ENCODE peak calls at places on chromosomes 7 and 10, in four cellular contexts. V is fibroblast of lung, I is keratinocyte, P is tibial artery. Z is an unnamed sample.

GRCh38 chr7:21092923-21093702 is 306.4 kb upstream of the SP8 start:
- DNase-seq in V (no peak), I (no peak), P (no peak), Z (no peak)

GRCh38 chr7:149202831-149203231 is 7.5 kb downstream of the ZNF282 start:
- DNase-seq in V (peak; percentile 70), I (no peak), P (no peak), Z (no peak)

GRCh38 chr10:119973261-119973660 is 80.7 kb downstream of the SEC23IP start:
- DNase-seq in V (no peak), I (no peak), P (no peak), Z (no peak)

GRCh38 chr10:114184276-114184675 is 5.1 kb downstream of the TDRD1 start:
- DNase-seq in V (no peak), I (no peak), P (no peak), Z (no peak)

GRCh38 chr10:73253226-73253557 is 748 bp upstream of the MRPS16 start:
- DNase-seq in V (no peak), I (no peak), P (no peak), Z (no peak)

GRCh38 chr7:118311121-118311803 is 86.8 kb downstream of the ANKRD7 start:
- DNase-seq in V (peak; percentile 70), I (no peak), P (no peak), Z (no peak)

GRCh38 chr10:42969147-42969546 is 107.7 kb upstream of the RET start:
- DNase-seq in V (no peak), I (no peak), P (peak; percentile 29), Z (no peak)

GRCh38 chr7:76310102-76310957 is 7.9 kb downstream of the HSPB1 start:
- DNase-seq in V (no peak), I (no peak), P (no peak), Z (no peak)

GRCh38 chr7:105990726-105991465 is 27.8 kb downstream of the CDHR3 start:
- DNase-seq in V (peak; percentile 2), I (no peak), P (peak; percentile 3), Z (no peak)

GRCh38 chr10:84429926-84430520 is 101.6 kb downstream of the CCSER2 start:
- DNase-seq in V (peak; percentile 41), I (peak; percentile 53), P (peak; percentile 70), Z (no peak)

GRCh38 chr10:100744980-100745881 is at the start of gene PAX2:
- DNase-seq in V (no peak), I (no peak), P (no peak), Z (no peak)

GRCh38 chr10:97926055-97926454 is 76.4 kb downstream of the GOLGA7B start:
- DNase-seq in V (no peak), I (no peak), P (no peak), Z (no peak)

GRCh38 chr7:25311346-25311745 is 83.1 kb upstream of the NPVF start:
- DNase-seq in V (peak; percentile 15), I (no peak), P (no peak), Z (no peak)

GRCh38 chr10:84336406-84336805 is 8.0 kb downstream of the CCSER2 start:
- DNase-seq in V (no peak), I (no peak), P (no peak), Z (no peak)

GRCh38 chr10:416091-416515 is 273.4 kb downstream of the DIP2C start:
- DNase-seq in V (peak; percentile 54), I (no peak), P (no peak), Z (no peak)

GRCh38 chr10:88315746-88316145 is 267.4 kb downstream of the RNLS start:
- DNase-seq in V (no peak), I (no peak), P (no peak), Z (no peak)

GRCh38 chr10:47160967-47161366 is 139.0 kb upstream of the GDF10 start:
- DNase-seq in V (no peak), I (no peak), P (no peak), Z (no peak)

GRCh38 chr10:127148066-127148932 is 48.1 kb downstream of the INSYN2A start:
- DNase-seq in V (peak; percentile 91), I (peak; percentile 45), P (no peak), Z (no peak)

GRCh38 chr7:96414931-96415292 is 93.0 kb upstream of the SLC25A13 start:
- DNase-seq in V (no peak), I (no peak), P (no peak), Z (peak; percentile 56)

GRCh38 chr10:132248455-132249231 is 59.1 kb downstream of the STK32C start:
- DNase-seq in V (no peak), I (no peak), P (no peak), Z (no peak)

GRCh38 chr10:14571866-14572507 is 202.7 kb downstream of the FAM107B start:
- DNase-seq in V (peak; percentile 68), I (no peak), P (peak; percentile 90), Z (no peak)

GRCh38 chr7:16991551-16991950 is 109.8 kb upstream of the AGR3 start:
- DNase-seq in V (no peak), I (no peak), P (no peak), Z (no peak)

GRCh38 chr10:35449944-35450343 is 113.6 kb downstream of the CCNY start:
- DNase-seq in V (no peak), I (no peak), P (no peak), Z (no peak)

GRCh38 chr10:32061440-32061839 is 5.2 kb upstream of the KIF5B start:
- DNase-seq in V (no peak), I (no peak), P (no peak), Z (no peak)

GRCh38 chr10:11225935-11226334 is 208.3 kb downstream of the CELF2 start:
- DNase-seq in V (no peak), I (no peak), P (no peak), Z (no peak)

GRCh38 chr7:108253275-108254044 is 123.3 kb upstream of the LAMB4 start:
- DNase-seq in V (peak; percentile 77), I (no peak), P (no peak), Z (no peak)

GRCh38 chr7:132009778-132010177 is 453.4 kb upstream of the PODXL start:
- DNase-seq in V (peak; percentile 65), I (no peak), P (no peak), Z (no peak)

GRCh38 chr7:98287486-98287959 is 6.0 kb downstream of the BRI3 start:
- DNase-seq in V (no peak), I (peak; percentile 56), P (no peak), Z (no peak)

GRCh38 chr7:150339369-150339768 is 2.1 kb downstream of the RARRES2 start:
- DNase-seq in V (peak; percentile 52), I (no peak), P (no peak), Z (no peak)

GRCh38 chr10:43236176-43236850 is 30.6 kb downstream of the RASGEF1A start:
- DNase-seq in V (no peak), I (no peak), P (peak; percentile 31), Z (no peak)

GRCh38 chr7:133207687-133208086 is 45.2 kb upstream of the EXOC4 start:
- DNase-seq in V (no peak), I (no peak), P (no peak), Z (no peak)

GRCh38 chr10:46559231-46559671 is 2.8 kb upstream of the GPRIN2 start:
- DNase-seq in V (no peak), I (no peak), P (no peak), Z (no peak)

GRCh38 chr10:86253171-86254072 is 113.2 kb downstream of the GRID1 start:
- DNase-seq in V (no peak), I (no peak), P (no peak), Z (no peak)

GRCh38 chr10:83908506-83908905 is 230.8 kb upstream of the GHITM start:
- DNase-seq in V (no peak), I (no peak), P (no peak), Z (no peak)

GRCh38 chr7:16062269-16062668 is 359.1 kb downstream of the CRPPA start:
- DNase-seq in V (peak; percentile 85), I (no peak), P (no peak), Z (no peak)

GRCh38 chr10:101066890-101067355 is 5.1 kb downstream of the KAZALD1 start:
- DNase-seq in V (no peak), I (no peak), P (no peak), Z (no peak)

GRCh38 chr10:3977761-3978160 is 192.8 kb upstream of the KLF6 start:
- DNase-seq in V (no peak), I (no peak), P (no peak), Z (no peak)

GRCh38 chr7:54687518-54688212 is 71.3 kb downstream of the SEC61G start:
- DNase-seq in V (no peak), I (no peak), P (no peak), Z (no peak)

GRCh38 chr7:54690059-54690443 is 69.0 kb downstream of the SEC61G start:
- DNase-seq in V (no peak), I (no peak), P (no peak), Z (no peak)

GRCh38 chr7:54690892-54691291 is 68.1 kb downstream of the SEC61G start:
- DNase-seq in V (no peak), I (no peak), P (no peak), Z (no peak)

GRCh38 chr7:54689394-54690058 is 69.5 kb downstream of the SEC61G start:
- DNase-seq in V (no peak), I (no peak), P (no peak), Z (no peak)
- H3K4me3 ChIP-seq in V (no peak overlapping the region), I (no peak overlapping the region), P (no peak overlapping the region), Z (no peak overlapping the region)

GRCh38 chr7:23696916-23697441 is 13.0 kb upstream of the STK31 start:
- DNase-seq in V (peak; percentile 29), I (no peak), P (peak; percentile 71), Z (no peak)
- H3K4me3 ChIP-seq in V (no peak overlapping the region), I (no peak overlapping the region), P (no peak overlapping the region), Z (no peak overlapping the region)

DNA sequence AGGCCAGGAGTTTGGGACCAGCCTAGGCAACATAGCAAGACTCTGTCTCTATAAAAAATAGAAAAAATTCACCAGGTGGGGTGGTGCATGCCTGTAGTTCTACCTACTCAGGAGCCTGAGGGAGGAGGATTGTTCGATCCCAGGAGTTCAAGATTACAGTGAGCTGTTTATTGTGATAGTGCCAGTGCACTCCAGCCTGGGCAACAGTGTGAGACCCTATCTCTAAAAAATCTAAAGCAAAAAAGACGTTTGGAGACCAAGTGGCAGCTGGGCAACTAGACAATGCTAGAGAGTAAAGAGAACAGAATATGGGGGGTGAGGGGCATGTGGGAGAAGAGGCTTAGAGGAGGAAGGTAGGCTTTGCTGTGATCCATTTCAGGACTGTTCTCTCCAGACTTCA is 1.4 kb downstream of the PDSS1 start:
- DNase-seq in V (no peak), I (no peak), P (no peak), Z (no peak)
- H3K4me3 ChIP-seq in V (peak overlapping the region; percentile 86), I (peak overlapping the region; percentile 94), P (no peak overlapping the region), Z (no peak overlapping the region)

DNA sequence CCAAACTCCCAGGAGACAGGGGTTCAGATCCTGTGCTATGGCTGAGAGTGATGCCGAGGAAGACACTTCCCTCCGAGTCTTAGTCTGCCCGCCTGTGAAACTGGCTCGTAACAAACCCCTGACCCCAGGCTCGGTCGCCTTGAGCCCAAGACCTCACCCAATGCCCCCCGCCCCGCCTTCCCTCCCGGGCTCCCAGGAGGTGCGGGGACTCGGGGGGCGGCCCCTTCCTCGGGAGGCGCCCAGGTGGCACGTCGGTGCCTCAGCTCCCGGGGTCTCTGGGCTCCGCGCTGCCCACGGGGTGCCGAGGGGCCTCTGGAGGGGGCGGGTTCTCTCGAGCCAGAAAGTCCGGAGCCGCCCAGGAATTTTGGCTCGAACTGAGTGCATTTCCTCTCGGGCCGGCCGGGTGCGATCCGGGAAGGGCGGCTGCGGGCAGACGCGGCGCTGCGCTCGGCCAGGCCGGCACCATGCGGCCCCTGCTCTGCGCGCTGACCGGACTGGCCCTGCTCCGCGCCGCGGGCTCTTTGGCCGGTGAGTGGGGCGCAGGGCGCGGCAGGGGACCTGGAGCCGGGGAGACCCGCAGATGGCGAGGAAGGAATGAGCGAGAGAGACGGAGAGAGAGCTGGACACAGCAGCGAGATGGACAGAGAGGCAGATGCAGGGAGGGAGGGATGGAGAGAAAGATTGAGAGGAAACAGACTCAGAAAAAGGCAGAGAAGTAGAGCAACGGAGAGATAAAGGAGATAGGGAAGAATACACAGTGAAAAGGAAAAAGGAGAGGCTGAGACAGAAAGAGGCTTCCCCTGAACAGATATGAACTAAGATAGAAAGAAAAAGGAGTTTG is at the start of gene PLAC9:
- DNase-seq in V (peak; percentile 37), I (no peak), P (no peak), Z (no peak)
- H3K4me3 ChIP-seq in V (peak within 1 kb of the TSS; percentile 79), I (peak within 1 kb of the TSS; percentile 38), P (peak within 1 kb of the TSS; percentile 54), Z (peak within 1 kb of the TSS; percentile 61)

GRCh38 chr10:128775743-128776142 is 649.5 kb upstream of the MKI67 start:
- DNase-seq in V (no peak), I (no peak), P (no peak), Z (no peak)
- H3K4me3 ChIP-seq in V (no peak overlapping the region), I (no peak overlapping the region), P (no peak overlapping the region), Z (no peak overlapping the region)